ENCODE peak calls at places on chromosomes 13 and 19, in six cellular contexts. One of them, this sample, is unnamed.

GRCh38 chr13:44296856-44297255 is 76.8 kb upstream of the SERP2 start:
- DNase-seq in adrenal gland: no peak
- DNase-seq in WTC11: no peak
- DNase-seq in heart right ventricle: no peak
- DNase-seq in astrocyte: no peak
- DNase-seq in breast epithelium: no peak
- DNase-seq in this sample: no peak

GRCh38 chr13:65917731-65918130 is 1312.4 kb downstream of the PCDH9 start:
- DNase-seq in heart right ventricle: no peak
- DNase-seq in breast epithelium: no peak
- DNase-seq in adrenal gland: no peak
- DNase-seq in WTC11: no peak
- DNase-seq in astrocyte: no peak
- DNase-seq in this sample: no peak

GRCh38 chr19:8615813-8616596 is 5.5 kb upstream of the ADAMTS10 start:
- DNase-seq in WTC11: peak; percentile 77
- DNase-seq in breast epithelium: no peak
- DNase-seq in adrenal gland: peak; percentile 72
- DNase-seq in heart right ventricle: no peak
- DNase-seq in astrocyte: no peak
- DNase-seq in this sample: no peak

GRCh38 chr13:25169951-25170553 is 2.0 kb downstream of the AMER2 start:
- DNase-seq in breast epithelium: no peak
- DNase-seq in WTC11: no peak
- DNase-seq in heart right ventricle: no peak
- DNase-seq in astrocyte: no peak
- DNase-seq in adrenal gland: no peak
- DNase-seq in this sample: peak; percentile 82

GRCh38 chr13:23889598-23890224 is 511 bp upstream of the MIPEP start:
- DNase-seq in breast epithelium: no peak
- DNase-seq in WTC11: no peak
- DNase-seq in astrocyte: peak; percentile 15
- DNase-seq in adrenal gland: no peak
- DNase-seq in heart right ventricle: no peak
- DNase-seq in this sample: no peak

GRCh38 chr19:28022506-28022905 is 1190.4 kb downstream of the UQCRFS1 start:
- DNase-seq in breast epithelium: no peak
- DNase-seq in heart right ventricle: no peak
- DNase-seq in astrocyte: no peak
- DNase-seq in adrenal gland: no peak
- DNase-seq in WTC11: no peak
- DNase-seq in this sample: peak; percentile 71

GRCh38 chr19:27759896-27760295 is 1453.1 kb downstream of the UQCRFS1 start:
- DNase-seq in astrocyte: no peak
- DNase-seq in adrenal gland: no peak
- DNase-seq in WTC11: no peak
- DNase-seq in breast epithelium: no peak
- DNase-seq in heart right ventricle: peak; percentile 14
- DNase-seq in this sample: no peak

GRCh38 chr19:33390908-33391630 is 17.6 kb downstream of the CEBPG start:
- DNase-seq in breast epithelium: peak; percentile 43
- DNase-seq in adrenal gland: no peak
- DNase-seq in heart right ventricle: no peak
- DNase-seq in WTC11: no peak
- DNase-seq in astrocyte: no peak
- DNase-seq in this sample: no peak

GRCh38 chr13:109568273-109568900 is 218.0 kb downstream of the IRS2 start:
- DNase-seq in astrocyte: no peak
- DNase-seq in WTC11: no peak
- DNase-seq in adrenal gland: no peak
- DNase-seq in heart right ventricle: no peak
- DNase-seq in breast epithelium: no peak
- DNase-seq in this sample: no peak

GRCh38 chr19:42850981-42851717 is 28.4 kb downstream of the PSG1 start:
- DNase-seq in breast epithelium: no peak
- DNase-seq in adrenal gland: peak; percentile 69
- DNase-seq in heart right ventricle: peak; percentile 8
- DNase-seq in WTC11: no peak
- DNase-seq in astrocyte: peak; percentile 98
- DNase-seq in this sample: no peak

GRCh38 chr13:33757713-33758112 is 60.2 kb upstream of the RFC3 start:
- DNase-seq in heart right ventricle: no peak
- DNase-seq in WTC11: no peak
- DNase-seq in astrocyte: no peak
- DNase-seq in adrenal gland: no peak
- DNase-seq in breast epithelium: no peak
- DNase-seq in this sample: no peak

GRCh38 chr19:723247-723646 is 14.5 kb downstream of the PALM start:
- DNase-seq in heart right ventricle: no peak
- DNase-seq in WTC11: no peak
- DNase-seq in adrenal gland: no peak
- DNase-seq in breast epithelium: no peak
- DNase-seq in astrocyte: no peak
- DNase-seq in this sample: no peak

GRCh38 chr19:33350538-33351309 is 22.8 kb upstream of the CEBPG start:
- DNase-seq in adrenal gland: no peak
- DNase-seq in astrocyte: peak; percentile 78
- DNase-seq in breast epithelium: peak; percentile 57
- DNase-seq in WTC11: no peak
- DNase-seq in heart right ventricle: no peak
- DNase-seq in this sample: no peak

GRCh38 chr13:109998808-109999528 is 212.6 kb upstream of the IRS2 start:
- DNase-seq in astrocyte: peak; percentile 87
- DNase-seq in adrenal gland: no peak
- DNase-seq in WTC11: no peak
- DNase-seq in heart right ventricle: no peak
- DNase-seq in breast epithelium: no peak
- DNase-seq in this sample: no peak

GRCh38 chr13:80612804-80613203 is 271.9 kb upstream of the SPRY2 start:
- DNase-seq in adrenal gland: no peak
- DNase-seq in breast epithelium: no peak
- DNase-seq in WTC11: no peak
- DNase-seq in heart right ventricle: no peak
- DNase-seq in astrocyte: no peak
- DNase-seq in this sample: no peak

GRCh38 chr13:110134801-110135200 is 172.2 kb downstream of the COL4A1 start:
- DNase-seq in astrocyte: no peak
- DNase-seq in heart right ventricle: peak; percentile 68
- DNase-seq in adrenal gland: no peak
- DNase-seq in breast epithelium: no peak
- DNase-seq in WTC11: no peak
- DNase-seq in this sample: no peak

GRCh38 chr13:98018293-98018692 is 64.8 kb downstream of the IPO5 start:
- DNase-seq in heart right ventricle: no peak
- DNase-seq in breast epithelium: no peak
- DNase-seq in adrenal gland: no peak
- DNase-seq in WTC11: no peak
- DNase-seq in astrocyte: no peak
- DNase-seq in this sample: no peak

GRCh38 chr13:105914637-105915036 is 620.8 kb downstream of the EFNB2 start:
- DNase-seq in breast epithelium: no peak
- DNase-seq in WTC11: no peak
- DNase-seq in adrenal gland: no peak
- DNase-seq in heart right ventricle: no peak
- DNase-seq in astrocyte: peak; percentile 80
- DNase-seq in this sample: no peak

GRCh38 chr13:30607908-30608307 is 9.8 kb upstream of the USPL1 start:
- DNase-seq in breast epithelium: no peak
- DNase-seq in WTC11: no peak
- DNase-seq in heart right ventricle: no peak
- DNase-seq in astrocyte: no peak
- DNase-seq in adrenal gland: no peak
- DNase-seq in this sample: no peak

GRCh38 chr19:19261350-19262189 is 11.5 kb downstream of the TM6SF2 start:
- DNase-seq in breast epithelium: no peak
- DNase-seq in heart right ventricle: no peak
- DNase-seq in adrenal gland: no peak
- DNase-seq in WTC11: peak; percentile 79
- DNase-seq in astrocyte: no peak
- DNase-seq in this sample: no peak

GRCh38 chr13:86792153-86792651 is 879.0 kb upstream of the SLITRK5 start:
- DNase-seq in adrenal gland: no peak
- DNase-seq in astrocyte: no peak
- DNase-seq in breast epithelium: no peak
- DNase-seq in heart right ventricle: no peak
- DNase-seq in WTC11: peak; percentile 41
- DNase-seq in this sample: no peak
- TF ChIP-seq CTCF in adrenal gland: no peak
- TF ChIP-seq CTCF in astrocyte: no peak
- TF ChIP-seq CTCF in breast epithelium: no peak
- TF ChIP-seq CTCF in heart right ventricle: no peak
- TF ChIP-seq CTCF in WTC11: no peak
- TF ChIP-seq CTCF in this sample: no peak

GRCh38 chr13:57716295-57716694 is 84.8 kb downstream of the PCDH17 start:
- DNase-seq in adrenal gland: no peak
- DNase-seq in heart right ventricle: no peak
- DNase-seq in WTC11: peak; percentile 32
- DNase-seq in breast epithelium: no peak
- DNase-seq in astrocyte: no peak
- DNase-seq in this sample: no peak
- TF ChIP-seq CTCF in adrenal gland: no peak
- TF ChIP-seq CTCF in heart right ventricle: no peak
- TF ChIP-seq CTCF in WTC11: no peak
- TF ChIP-seq CTCF in breast epithelium: no peak
- TF ChIP-seq CTCF in astrocyte: no peak
- TF ChIP-seq CTCF in this sample: peak; percentile 7

GRCh38 chr19:17323973-17324327 is 10.7 kb downstream of the ANO8 start:
- DNase-seq in WTC11: no peak
- DNase-seq in astrocyte: no peak
- DNase-seq in breast epithelium: no peak
- DNase-seq in heart right ventricle: no peak
- DNase-seq in adrenal gland: no peak
- DNase-seq in this sample: no peak
- TF ChIP-seq CTCF in WTC11: no peak
- TF ChIP-seq CTCF in astrocyte: no peak
- TF ChIP-seq CTCF in breast epithelium: no peak
- TF ChIP-seq CTCF in heart right ventricle: no peak
- TF ChIP-seq CTCF in adrenal gland: no peak
- TF ChIP-seq CTCF in this sample: no peak

GRCh38 chr19:46025825-46026224 is 3.0 kb upstream of the PGLYRP1 start:
- DNase-seq in adrenal gland: no peak
- DNase-seq in WTC11: no peak
- DNase-seq in astrocyte: no peak
- DNase-seq in heart right ventricle: no peak
- DNase-seq in breast epithelium: no peak
- DNase-seq in this sample: no peak
- TF ChIP-seq CTCF in adrenal gland: no peak
- TF ChIP-seq CTCF in WTC11: no peak
- TF ChIP-seq CTCF in astrocyte: no peak
- TF ChIP-seq CTCF in heart right ventricle: no peak
- TF ChIP-seq CTCF in breast epithelium: no peak
- TF ChIP-seq CTCF in this sample: no peak

DNA sequence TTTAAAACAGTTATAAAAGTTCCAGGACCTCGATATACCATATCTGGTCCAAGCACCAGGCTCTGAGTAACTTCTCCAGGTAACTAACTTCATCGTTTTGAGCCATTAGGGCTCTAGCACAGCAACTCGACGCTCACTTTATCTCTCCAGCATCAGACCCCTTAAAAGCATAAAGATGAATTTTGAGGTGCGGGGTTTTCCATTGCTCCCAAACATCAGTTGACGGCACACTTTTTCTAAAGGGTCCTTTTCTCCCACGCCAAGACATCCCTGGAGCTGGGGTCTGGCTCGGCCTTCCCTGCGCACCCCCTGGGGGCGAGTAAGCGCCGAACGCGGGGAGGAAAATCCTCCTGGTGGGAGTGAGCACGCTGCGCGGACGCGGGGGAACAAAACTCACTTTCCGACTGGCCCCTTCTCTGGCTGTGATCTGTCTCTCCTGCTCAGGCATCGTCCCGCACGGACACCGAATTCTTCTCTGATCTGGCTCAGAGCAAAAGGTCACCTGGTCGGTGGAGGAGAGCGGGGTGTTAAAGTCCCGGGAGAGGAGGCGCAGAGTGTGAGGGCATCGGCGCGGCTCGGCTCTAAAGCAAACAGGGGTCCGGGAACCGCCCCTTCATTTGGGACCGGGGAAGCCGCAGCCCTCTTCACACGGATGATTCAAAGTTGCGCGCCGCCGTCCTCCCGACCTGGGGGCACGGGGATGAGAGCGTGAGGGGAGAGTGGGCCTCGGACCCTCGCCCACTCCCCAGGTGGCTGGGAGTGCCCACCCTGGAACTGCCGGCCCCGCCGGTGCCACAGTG is at the start of gene ATP7B:
- DNase-seq in breast epithelium: no peak
- DNase-seq in WTC11: peak; percentile 62
- DNase-seq in adrenal gland: peak; percentile 19
- DNase-seq in astrocyte: no peak
- DNase-seq in heart right ventricle: peak; percentile 15
- DNase-seq in this sample: no peak
- TF ChIP-seq CTCF in breast epithelium: no peak
- TF ChIP-seq CTCF in WTC11: no peak
- TF ChIP-seq CTCF in adrenal gland: no peak
- TF ChIP-seq CTCF in astrocyte: peak; percentile 12
- TF ChIP-seq CTCF in heart right ventricle: no peak
- TF ChIP-seq CTCF in this sample: peak; percentile 17

DNA sequence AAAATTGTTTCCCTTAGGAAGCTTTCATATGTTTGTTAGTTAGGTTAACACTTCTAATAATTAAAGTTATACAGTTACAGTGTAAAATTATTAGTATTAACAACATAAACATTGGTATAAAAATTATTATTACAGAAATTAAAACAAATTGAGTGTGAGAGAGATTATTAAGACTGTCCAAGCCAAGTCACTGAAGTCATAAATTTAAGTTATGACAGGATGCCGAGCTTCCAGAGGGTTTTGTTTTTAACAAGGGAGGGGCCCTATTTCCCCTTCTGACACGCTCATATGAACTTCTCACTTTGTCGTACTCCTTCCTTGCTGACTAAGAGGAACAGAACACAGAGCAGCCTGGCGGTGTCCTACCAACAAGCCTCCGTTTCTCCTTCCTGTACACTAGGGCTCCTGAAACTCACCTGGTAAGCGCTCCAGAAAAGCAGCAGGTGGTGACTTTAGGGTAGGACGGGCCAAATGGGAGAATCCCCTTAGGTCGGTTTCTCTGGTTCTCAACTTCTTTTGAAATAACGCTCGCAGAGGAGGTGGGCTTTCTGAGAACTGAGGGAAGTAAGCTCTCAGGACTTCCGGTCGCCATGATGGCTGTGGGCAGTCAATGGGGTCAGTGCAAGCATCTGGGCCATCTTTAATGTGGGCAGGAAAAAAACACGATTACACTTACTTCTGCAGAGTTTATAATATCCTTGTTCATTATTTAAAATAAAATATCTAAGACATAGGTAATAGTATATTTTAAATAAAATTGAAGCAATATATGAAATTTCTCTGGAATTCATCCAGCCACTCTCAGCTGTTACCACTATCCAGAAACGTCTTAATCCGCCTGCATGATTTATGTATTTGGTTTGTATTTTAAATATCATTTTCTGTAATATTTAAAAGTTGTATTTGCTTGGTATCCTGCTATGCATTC is at the start of gene CARD8:
- DNase-seq in adrenal gland: peak; percentile 84
- DNase-seq in WTC11: peak; percentile 69
- DNase-seq in astrocyte: peak; percentile 83
- DNase-seq in heart right ventricle: peak; percentile 88
- DNase-seq in breast epithelium: peak; percentile 60
- DNase-seq in this sample: peak; percentile 90
- TF ChIP-seq CTCF in adrenal gland: peak; percentile 39
- TF ChIP-seq CTCF in WTC11: no peak
- TF ChIP-seq CTCF in astrocyte: no peak
- TF ChIP-seq CTCF in heart right ventricle: no peak
- TF ChIP-seq CTCF in breast epithelium: no peak
- TF ChIP-seq CTCF in this sample: peak; percentile 16

This sample was measured in osteocyte.